ENCODE peak calls at places on chromosomes 1 and 21, in eight cellular contexts. K is CD4-positive, CD25-positive, alpha-beta regulatory T cell; D is lung; W is upper lobe of right lung; I is fibroblast of lung; J is CD8-positive, alpha-beta memory T cell; G is tibial artery; Y is adrenal gland. Z is an unnamed sample.

GRCh38 chr1:8461341-8462110 is 143.6 kb downstream of the SLC45A1 start:
- DNase-seq in Y (no peak), G (no peak), I (no peak), W (no peak), J (no peak), D (no peak), K (no peak), Z (no peak)

GRCh38 chr1:86833461-86834215 is 80.3 kb downstream of the SELENOF start:
- DNase-seq in G (peak; percentile 75), W (peak; percentile 70), J (peak; percentile 52), K (peak; percentile 75), Y (peak; percentile 84), D (peak; percentile 75), I (peak; percentile 94), Z (peak; percentile 80)

GRCh38 chr1:156126701-156127534 is 12.4 kb downstream of the LMNA start:
- DNase-seq in G (peak; percentile 63), D (no peak), Y (peak; percentile 71), I (peak; percentile 83), W (no peak), K (peak; percentile 83), J (peak; percentile 82), Z (no peak)

GRCh38 chr1:66540434-66541032 is 6.6 kb downstream of the SGIP1 start:
- DNase-seq in D (no peak), Y (no peak), K (no peak), I (no peak), G (no peak), J (no peak), W (no peak), Z (no peak)

GRCh38 chr1:61375082-61375880 is 292.9 kb downstream of the NFIA start:
- DNase-seq in I (no peak), D (no peak), W (no peak), K (no peak), Y (no peak), J (no peak), G (no peak), Z (no peak)

GRCh38 chr1:208506812-208507211 is 262.6 kb upstream of the PLXNA2 start:
- DNase-seq in D (no peak), K (no peak), W (no peak), G (no peak), I (no peak), J (no peak), Y (no peak), Z (no peak)

GRCh38 chr1:10152709-10153284 is 57.6 kb upstream of the KIF1B start:
- DNase-seq in Y (peak; percentile 56), W (no peak), D (no peak), G (peak; percentile 32), K (peak; percentile 46), J (peak; percentile 3), I (peak; percentile 53), Z (no peak)

GRCh38 chr1:19577001-19577400 is 67.1 kb upstream of the NBL1 start:
- DNase-seq in I (peak; percentile 33), J (no peak), G (peak; percentile 21), W (peak; percentile 22), K (no peak), D (no peak), Y (no peak), Z (no peak)

GRCh38 chr1:211257831-211258225 is 1.3 kb upstream of the RCOR3 start:
- DNase-seq in D (no peak), K (no peak), I (no peak), W (no peak), J (no peak), G (no peak), Y (no peak), Z (no peak)

GRCh38 chr1:38279148-38279547 is 232.6 kb upstream of the POU3F1 start:
- DNase-seq in W (no peak), K (no peak), D (no peak), Y (no peak), G (no peak), J (no peak), I (no peak), Z (no peak)

GRCh38 chr1:178456472-178456871 is 40.3 kb downstream of the CLEC20A start:
- DNase-seq in D (no peak), G (no peak), Y (no peak), K (no peak), I (no peak), J (no peak), W (no peak), Z (no peak)

GRCh38 chr1:229116114-229116513 is 154.8 kb upstream of the RAB4A start:
- DNase-seq in G (no peak), J (no peak), Y (no peak), K (no peak), I (peak; percentile 91), W (no peak), D (peak; percentile 46), Z (no peak)

GRCh38 chr1:111976332-111976731 is 13.1 kb downstream of the KCND3 start:
- DNase-seq in J (no peak), D (no peak), G (no peak), Y (no peak), W (no peak), K (no peak), I (no peak), Z (no peak)

GRCh38 chr1:216111842-216112241 is 311.4 kb downstream of the USH2A start:
- DNase-seq in I (peak; percentile 23), K (no peak), Y (no peak), D (no peak), J (no peak), W (no peak), G (no peak), Z (no peak)

GRCh38 chr1:17893891-17894631 is 138.9 kb downstream of the ACTL8 start:
- DNase-seq in Y (no peak), J (no peak), D (no peak), W (peak; percentile 38), G (no peak), I (no peak), K (no peak), Z (no peak)

GRCh38 chr1:27598902-27599528 is 4.9 kb downstream of the AHDC1 start:
- DNase-seq in W (no peak), Y (peak; percentile 96), J (no peak), D (peak; percentile 43), I (peak; percentile 68), K (no peak), G (peak; percentile 84), Z (no peak)

GRCh38 chr1:151012684-151013471 is 4.6 kb downstream of the PRUNE1 start:
- DNase-seq in K (no peak), I (no peak), J (no peak), Y (no peak), G (no peak), D (no peak), W (no peak), Z (peak; percentile 93)

GRCh38 chr1:162823231-162823630 is 32.7 kb downstream of the HSD17B7 start:
- DNase-seq in I (no peak), Y (no peak), W (no peak), G (no peak), J (no peak), K (peak; percentile 45), D (no peak), Z (no peak)

GRCh38 chr1:46280092-46280491 is 23.3 kb downstream of the LRRC41 start:
- DNase-seq in I (no peak), D (no peak), K (no peak), G (no peak), Y (no peak), W (no peak), J (no peak), Z (no peak)

GRCh38 chr1:94614980-94615379 is 73.4 kb upstream of the F3 start:
- DNase-seq in W (no peak), Y (no peak), K (no peak), J (no peak), I (no peak), G (no peak), D (no peak), Z (no peak)

DNA sequence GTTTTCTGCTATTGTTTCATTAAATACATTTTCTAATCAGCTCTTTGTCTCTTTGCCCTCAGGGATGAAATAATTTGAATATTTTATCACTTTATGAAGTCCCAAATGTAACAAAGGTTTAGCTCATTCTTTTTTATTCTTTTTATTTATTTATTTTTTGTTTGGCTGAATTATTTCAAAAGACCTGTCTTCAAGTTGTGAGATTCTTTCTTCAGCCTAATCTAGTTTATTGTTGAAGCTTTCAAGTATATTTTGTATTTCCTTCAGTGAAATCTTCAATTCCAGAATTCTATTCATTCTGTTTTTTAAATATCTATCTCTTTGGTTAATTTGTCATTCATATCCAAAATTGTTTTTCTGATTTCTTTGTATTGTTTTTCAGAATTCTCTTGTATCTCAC is 10.8 kb downstream of the LY9 start:
- DNase-seq in J (no peak), D (no peak), K (no peak), I (no peak), W (no peak), G (no peak), Y (no peak), Z (no peak)
- H3K4me1 ChIP-seq in J (peaks cover 44% of the 10 kb centered on the region), D (peaks cover 2% of the 10 kb centered on the region), K (peaks cover 26% of the 10 kb centered on the region), I (no peaks in the 10 kb centered on the region), W (no peaks in the 10 kb centered on the region), G (no peaks in the 10 kb centered on the region), Y (no peaks in the 10 kb centered on the region), Z (peaks cover 16% of the 10 kb centered on the region)

DNA sequence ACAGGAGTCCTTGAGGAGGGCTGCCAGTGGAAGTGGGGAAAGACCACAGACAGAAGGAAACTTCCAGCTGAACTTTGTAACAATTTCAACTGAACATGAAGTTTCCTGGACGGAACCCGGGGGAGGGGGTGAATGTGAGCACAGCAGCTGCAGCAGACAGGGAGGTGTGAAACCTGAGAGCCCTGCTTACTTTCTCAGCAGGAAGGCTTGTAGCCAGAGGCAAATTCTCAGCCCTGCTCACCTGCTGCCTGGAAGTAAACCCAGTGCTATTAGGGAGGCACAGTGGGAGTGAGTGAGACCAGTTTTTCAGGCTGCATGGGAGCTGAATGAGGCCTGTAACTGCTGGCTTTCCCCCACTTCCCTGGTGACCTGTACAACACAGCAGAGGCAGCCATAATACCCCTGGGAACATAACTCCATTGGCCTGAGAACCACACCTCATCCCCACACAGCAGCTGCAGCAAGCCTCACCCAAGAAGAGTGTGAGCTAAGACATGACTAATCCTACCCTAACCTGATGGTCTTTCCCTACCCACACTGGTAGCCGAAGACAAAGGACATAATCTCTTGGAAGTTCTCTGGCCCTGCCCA is 9.6 kb upstream of the SPRR2F start:
- DNase-seq in J (no peak), Y (no peak), G (no peak), W (no peak), K (no peak), I (no peak), D (no peak), Z (peak; percentile 68)
- H3K4me3 ChIP-seq in J (no peak overlapping the region), Y (no peak overlapping the region), G (no peak overlapping the region), W (no peak overlapping the region), K (no peak overlapping the region), I (no peak overlapping the region), D (no peak overlapping the region), Z (no peak overlapping the region)

DNA sequence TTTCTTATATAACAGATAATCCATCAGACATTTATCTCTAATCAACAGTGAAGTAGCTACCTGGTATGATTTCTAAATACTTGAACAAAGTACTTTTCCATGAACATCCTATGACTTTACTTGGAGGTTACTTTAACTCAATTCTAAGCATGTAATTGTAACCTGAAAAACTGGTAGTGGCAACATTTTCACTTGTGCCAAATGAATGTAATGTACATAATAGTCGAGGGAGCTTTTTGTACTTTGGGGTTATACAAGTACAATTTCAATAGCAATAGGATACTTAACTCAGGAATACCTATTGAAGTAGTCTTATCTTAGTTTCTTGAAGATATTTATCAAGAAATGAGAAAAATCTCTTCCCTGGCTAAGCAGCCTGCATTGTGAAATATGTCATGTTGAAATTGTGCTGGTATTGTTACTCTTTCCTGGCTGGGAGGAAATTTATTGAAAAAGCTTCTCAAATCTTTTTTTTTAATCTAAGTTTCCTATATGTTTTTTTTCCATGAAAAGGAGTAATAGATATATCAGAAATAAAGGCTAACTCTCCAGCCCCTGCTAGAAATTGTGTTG is 33.7 kb upstream of the CACYBP start:
- DNase-seq in I (no peak), K (no peak), D (no peak), G (no peak), J (no peak), W (no peak), Y (no peak), Z (no peak)
- H3K4me1 ChIP-seq in I (no peaks in the 10 kb centered on the region), K (peaks cover 78% of the 10 kb centered on the region), D (peaks cover 5% of the 10 kb centered on the region), G (peaks cover 76% of the 10 kb centered on the region), J (peaks cover 76% of the 10 kb centered on the region), W (peaks cover 60% of the 10 kb centered on the region), Y (peaks cover 53% of the 10 kb centered on the region), Z (peaks cover 33% of the 10 kb centered on the region)

GRCh38 chr21:45341261-45341660 is 53.6 kb upstream of the POFUT2 start:
- DNase-seq in I (no peak), W (no peak), Y (no peak), G (no peak), D (no peak), K (no peak), J (no peak), Z (no peak)
- H3K4me3 ChIP-seq in I (no peak overlapping the region), W (no peak overlapping the region), Y (no peak overlapping the region), G (no peak overlapping the region), D (no peak overlapping the region), K (no peak overlapping the region), J (no peak overlapping the region), Z (no peak overlapping the region)

Z was measured in Caco-2.